ENCODE peak calls at places on chromosomes 6 and 20, in ten cellular contexts. O is heart right ventricle; Y is left ventricle myocardium inferior; J is neural progenitor cell; E is right cardiac atrium; I is Peyer's patch; Q is mammary epithelial cell; C is lower lobe of right lung; K is naive thymus-derived CD4-positive, alpha-beta T cell; T is DND-41. S is an unnamed sample. For H3K9me3 and H3K4me1, the result is how much of the 10 kb centered on the place peaks cover.

GRCh38 chr20:14069796-14070195 is 74.5 kb downstream of the MACROD2 start:
- DNase-seq in T (peak), E (no peak), I (no peak), O (no peak), Q (peak), K (no peak), Y (no peak), C (no peak), J (no peak), S (no peak)

GRCh38 chr6:99146716-99147115 is 199.0 kb upstream of the FBXL4 start:
- DNase-seq in K (no peak), Y (no peak), C (no peak), E (no peak), T (no peak), I (no peak), Q (no peak), O (no peak), J (no peak), S (no peak)

GRCh38 chr20:10984294-10984693 is 310.5 kb upstream of the JAG1 start:
- DNase-seq in C (no peak), E (no peak), K (no peak), I (no peak), T (no peak), Q (no peak), O (no peak), J (no peak), Y (no peak), S (no peak)

GRCh38 chr6:78629154-78629721 is 238.1 kb upstream of the IRAK1BP1 start:
- DNase-seq in E (no peak), T (no peak), I (peak), Y (no peak), O (no peak), J (no peak), K (no peak), C (no peak), Q (no peak), S (no peak)

GRCh38 chr6:6851059-6851658 is 256.6 kb upstream of the RREB1 start:
- DNase-seq in I (peak), K (no peak), J (no peak), Y (peak), C (peak), Q (peak), E (peak), O (peak), T (no peak), S (no peak)

GRCh38 chr6:36917541-36918193 is 31.9 kb downstream of the C6orf89 start:
- DNase-seq in C (peak), Q (no peak), Y (peak), I (no peak), O (no peak), E (peak), K (no peak), T (no peak), J (no peak), S (no peak)

GRCh38 chr6:129493396-129493902 is 216.5 kb downstream of the ARHGAP18 start:
- DNase-seq in I (no peak), J (no peak), C (no peak), T (no peak), Y (no peak), Q (peak), O (no peak), E (no peak), K (no peak), S (no peak)

GRCh38 chr20:2010533-2010932 is 16.7 kb upstream of the PDYN start:
- DNase-seq in K (no peak), O (no peak), J (no peak), Y (no peak), C (no peak), Q (no peak), I (no peak), E (no peak), T (no peak), S (no peak)

GRCh38 chr6:31332637-31333602 is 24.1 kb downstream of the HLA-B start:
- DNase-seq in O (no peak), K (peak), Q (no peak), J (no peak), T (peak), C (no peak), I (no peak), E (no peak), Y (no peak), S (no peak)

GRCh38 chr20:61753196-61753942 is 312.3 kb downstream of the TAF4 start:
- DNase-seq in Y (no peak), C (peak), Q (peak), E (no peak), I (no peak), J (no peak), T (no peak), O (no peak), K (no peak), S (no peak)

GRCh38 chr20:13717631-13718044 is 67.1 kb downstream of the ESF1 start:
- DNase-seq in Y (no peak), K (no peak), C (no peak), E (no peak), Q (no peak), T (no peak), I (no peak), O (no peak), J (no peak), S (no peak)

GRCh38 chr20:38004416-38004815 is 28.8 kb downstream of the TTI1 start:
- DNase-seq in C (no peak), E (no peak), Y (no peak), I (no peak), O (no peak), K (no peak), Q (no peak), T (no peak), J (no peak), S (no peak)

GRCh38 chr6:161434331-161434730 is 160.5 kb upstream of the AGPAT4 start:
- DNase-seq in E (no peak), T (no peak), O (no peak), I (no peak), K (no peak), Q (peak), J (no peak), C (no peak), Y (no peak), S (no peak)

GRCh38 chr20:25739615-25740320 is 43.1 kb upstream of the ZNF337 start:
- DNase-seq in Q (peak), O (no peak), K (peak), Y (no peak), I (no peak), C (no peak), T (no peak), E (no peak), J (no peak), S (peak)

GRCh38 chr20:8867346-8867745 is 201.5 kb upstream of the PLCB4 start:
- DNase-seq in J (no peak), O (no peak), K (no peak), T (no peak), Q (no peak), C (no peak), Y (no peak), I (no peak), E (no peak), S (no peak)

GRCh38 chr6:129890701-129891100 is 29.6 kb upstream of the TMEM244 start:
- DNase-seq in T (no peak), Y (no peak), O (no peak), C (no peak), K (no peak), E (no peak), J (no peak), I (no peak), Q (peak), S (no peak)

GRCh38 chr20:37567331-37567665 is 39.6 kb upstream of the BLCAP start:
- DNase-seq in J (no peak), C (no peak), Y (no peak), Q (no peak), T (no peak), I (peak), E (no peak), O (no peak), K (no peak), S (no peak)

GRCh38 chr6:138691595-138692057 is 81.9 kb upstream of the CCDC28A start:
- DNase-seq in C (no peak), Q (peak), K (no peak), Y (no peak), J (peak), E (no peak), T (no peak), O (no peak), I (no peak), S (no peak)

GRCh38 chr6:37931076-37931465 is 111.5 kb downstream of the ZFAND3 start:
- DNase-seq in J (no peak), K (no peak), Y (no peak), O (no peak), I (no peak), T (no peak), C (no peak), Q (no peak), E (no peak), S (no peak)

DNA sequence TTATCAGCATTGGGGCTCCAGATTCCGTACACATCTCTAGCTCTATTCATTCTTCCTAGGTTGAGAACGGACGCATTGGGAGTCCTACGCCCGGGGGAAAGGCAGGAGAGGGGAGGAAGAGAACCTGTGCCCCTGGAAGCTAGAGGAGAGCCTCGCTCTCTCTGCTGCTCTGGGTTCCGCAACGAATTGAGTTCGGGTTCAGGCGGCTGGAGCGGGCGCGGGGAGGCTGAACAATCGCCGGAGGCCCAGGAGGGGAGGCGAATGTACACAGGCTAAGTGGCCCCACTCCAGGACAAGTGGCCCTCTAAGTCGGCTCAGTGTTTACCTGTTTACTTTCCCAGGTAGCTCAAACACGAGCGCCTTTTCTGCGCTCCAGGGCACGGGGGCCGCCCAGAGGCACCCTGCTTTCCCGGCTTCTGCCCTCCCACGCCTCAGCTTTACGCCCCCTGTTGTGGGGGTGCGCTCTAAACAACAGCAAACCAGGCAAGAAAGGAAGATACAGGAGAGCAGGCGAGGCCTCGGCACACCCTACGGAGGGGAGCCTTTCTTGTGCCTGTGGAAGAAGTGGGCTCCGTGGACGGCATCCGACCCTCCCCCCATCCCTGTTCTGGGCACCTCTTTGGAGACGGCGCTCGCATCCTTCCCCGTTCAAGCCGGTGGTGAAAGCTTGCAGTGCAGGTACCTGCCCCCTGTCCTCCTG is 4.6 kb upstream of the NKX2-2 start:
- DNase-seq in Y (no peak), T (no peak), K (no peak), Q (no peak), E (no peak), C (peak), I (no peak), O (no peak), J (peak), S (no peak)
- H3K9me3 ChIP-seq in Y (under half), T (under half), K (under half), Q (under half), E (under half), C (under half), I (under half), O (under half), J (under half), S (under half)

GRCh38 chr6:73802366-73802765 is 106.4 kb downstream of the CD109 start:
- DNase-seq in Q (no peak), J (no peak), I (no peak), Y (no peak), K (no peak), E (no peak), O (no peak), C (no peak), T (no peak), S (no peak)
- H3K4me1 ChIP-seq in Q (under half), J (under half), I (under half), Y (under half), K (under half), E (under half), O (under half), C (under half), T (under half), S (under half)

DNA sequence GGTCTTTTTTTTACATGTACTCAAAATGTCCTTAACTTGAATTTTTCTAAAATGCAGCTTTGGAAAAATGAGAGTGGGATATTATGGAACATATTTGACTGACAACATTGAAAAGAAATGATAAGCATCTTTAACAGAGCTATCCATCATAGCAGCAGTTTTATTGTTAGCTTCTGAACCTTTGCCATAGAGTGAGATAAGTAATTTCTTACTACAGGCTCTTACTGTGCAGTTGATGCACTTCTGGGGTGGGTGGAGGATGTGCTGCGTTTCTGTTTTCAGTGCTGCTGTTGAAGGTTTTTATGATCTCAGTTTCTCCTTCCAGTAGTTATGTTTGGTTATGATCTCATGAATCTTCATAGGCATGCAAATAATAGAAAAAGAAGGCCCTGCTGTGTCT is 267.0 kb downstream of the TMEM242 start:
- DNase-seq in Q (no peak), J (no peak), K (no peak), C (no peak), I (no peak), Y (no peak), E (no peak), O (no peak), T (no peak), S (no peak)
- H3K27ac ChIP-seq in Q (no peak), J (no peak), K (no peak), C (no peak), I (no peak), Y (no peak), E (no peak), O (no peak), T (no peak), S (no peak)

DNA sequence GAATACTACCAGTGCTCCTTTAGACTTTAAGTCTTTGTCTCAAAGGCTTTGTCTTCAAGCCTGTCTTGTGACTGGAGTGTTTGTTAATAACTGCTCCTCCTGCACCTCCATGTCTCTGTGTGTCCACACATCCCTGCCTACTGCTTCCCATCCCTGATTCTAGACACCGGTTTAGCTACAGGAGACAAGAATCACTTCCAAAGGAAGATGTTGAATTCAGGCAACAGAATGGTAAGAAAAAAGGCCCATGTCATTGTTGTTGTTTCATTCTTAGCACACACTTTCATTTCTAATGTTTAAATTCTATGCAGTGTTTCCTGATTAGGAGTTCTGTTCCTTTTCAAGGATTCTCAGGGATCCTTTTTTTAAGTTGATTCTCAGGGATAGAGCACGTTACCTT is 293.6 kb upstream of the STXBP5 start:
- DNase-seq in E (no peak), C (no peak), T (no peak), J (no peak), O (no peak), I (no peak), K (no peak), Q (no peak), Y (no peak), S (no peak)
- H3K9me3 ChIP-seq in E (under half), C (under half), T (under half), J (under half), O (under half), I (under half), K (under half), Q (under half), Y (under half), S (under half)

GRCh38 chr6:73389854-73390253 is 4.8 kb upstream of the DDX43 start:
- DNase-seq in J (no peak), I (no peak), T (no peak), Y (no peak), E (no peak), O (no peak), Q (no peak), K (no peak), C (no peak), S (no peak)
- H3K4me1 ChIP-seq in J (under half), I (under half), T (under half), Y (under half), E (under half), O (under half), Q (under half), K (under half), C (under half), S (under half)